ENCODE peak calls at places on chromosomes 3 and 15, in nine cellular contexts. One of them, this sample, is unnamed.

GRCh38 chr15:70906842-70907241 is 14.2 kb downstream of the LRRC49 start:
- DNase-seq in AG09309: no peak
- DNase-seq in psoas muscle: no peak
- DNase-seq in body of pancreas: no peak
- DNase-seq in H1: no peak
- DNase-seq in cardiac fibroblast: peak; percentile 54
- DNase-seq in ovary: no peak
- DNase-seq in kidney epithelial cell: no peak
- DNase-seq in breast epithelium: no peak
- DNase-seq in this sample: no peak

GRCh38 chr3:138786788-138787276 is 47.9 kb downstream of the PIK3CB start:
- DNase-seq in AG09309: peak; percentile 32
- DNase-seq in psoas muscle: no peak
- DNase-seq in body of pancreas: no peak
- DNase-seq in H1: no peak
- DNase-seq in cardiac fibroblast: peak; percentile 80
- DNase-seq in ovary: no peak
- DNase-seq in kidney epithelial cell: no peak
- DNase-seq in breast epithelium: no peak
- DNase-seq in this sample: no peak

GRCh38 chr15:90219421-90220141 is 14.2 kb downstream of the CIB1 start:
- DNase-seq in AG09309: no peak
- DNase-seq in psoas muscle: peak; percentile 53
- DNase-seq in body of pancreas: peak; percentile 67
- DNase-seq in H1: peak; percentile 88
- DNase-seq in cardiac fibroblast: peak; percentile 31
- DNase-seq in ovary: no peak
- DNase-seq in kidney epithelial cell: no peak
- DNase-seq in breast epithelium: no peak
- DNase-seq in this sample: no peak

GRCh38 chr15:93428135-93428534 is 339.1 kb upstream of the RGMA start:
- DNase-seq in AG09309: no peak
- DNase-seq in psoas muscle: no peak
- DNase-seq in body of pancreas: no peak
- DNase-seq in H1: no peak
- DNase-seq in cardiac fibroblast: no peak
- DNase-seq in ovary: no peak
- DNase-seq in kidney epithelial cell: no peak
- DNase-seq in breast epithelium: no peak
- DNase-seq in this sample: peak; percentile 39

GRCh38 chr3:63571682-63572081 is 80.8 kb upstream of the SNTN start:
- DNase-seq in AG09309: no peak
- DNase-seq in psoas muscle: no peak
- DNase-seq in body of pancreas: no peak
- DNase-seq in H1: no peak
- DNase-seq in cardiac fibroblast: no peak
- DNase-seq in ovary: no peak
- DNase-seq in kidney epithelial cell: no peak
- DNase-seq in breast epithelium: no peak
- DNase-seq in this sample: no peak

GRCh38 chr3:53295410-53295809 is 39.6 kb upstream of the TKT start:
- DNase-seq in AG09309: no peak
- DNase-seq in psoas muscle: no peak
- DNase-seq in body of pancreas: no peak
- DNase-seq in H1: no peak
- DNase-seq in cardiac fibroblast: no peak
- DNase-seq in ovary: no peak
- DNase-seq in kidney epithelial cell: no peak
- DNase-seq in breast epithelium: no peak
- DNase-seq in this sample: no peak

GRCh38 chr15:57301307-57301706 is 75.0 kb upstream of the CGNL1 start:
- DNase-seq in AG09309: no peak
- DNase-seq in psoas muscle: no peak
- DNase-seq in body of pancreas: no peak
- DNase-seq in H1: peak; percentile 36
- DNase-seq in cardiac fibroblast: no peak
- DNase-seq in ovary: no peak
- DNase-seq in kidney epithelial cell: no peak
- DNase-seq in breast epithelium: no peak
- DNase-seq in this sample: no peak

GRCh38 chr15:69592954-69593353 is 140.3 kb downstream of the RPLP1 start:
- DNase-seq in AG09309: no peak
- DNase-seq in psoas muscle: no peak
- DNase-seq in body of pancreas: peak; percentile 27
- DNase-seq in H1: no peak
- DNase-seq in cardiac fibroblast: no peak
- DNase-seq in ovary: no peak
- DNase-seq in kidney epithelial cell: no peak
- DNase-seq in breast epithelium: no peak
- DNase-seq in this sample: no peak

DNA sequence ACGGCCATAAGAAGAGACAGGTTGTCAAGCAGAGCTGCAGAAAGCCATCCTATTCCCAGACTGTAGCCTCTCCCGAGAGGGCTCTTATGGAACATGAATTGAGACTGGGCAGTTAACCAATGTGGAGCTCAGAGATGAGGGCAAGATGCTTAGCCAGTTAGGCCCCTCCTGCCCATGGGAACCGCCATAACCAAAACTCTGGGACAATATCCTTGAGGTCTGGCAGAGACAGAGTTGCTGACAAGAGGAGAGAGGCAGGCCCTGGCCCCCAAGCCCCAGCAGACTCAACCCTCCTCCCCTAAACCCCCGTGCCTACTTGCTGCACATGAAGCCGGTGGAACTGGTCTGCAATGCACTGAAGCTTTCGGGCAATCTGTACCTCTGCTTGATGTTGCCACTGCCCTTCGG is 4.8 kb downstream of the BMF start:
- DNase-seq in AG09309: no peak
- DNase-seq in psoas muscle: no peak
- DNase-seq in body of pancreas: no peak
- DNase-seq in H1: no peak
- DNase-seq in cardiac fibroblast: peak; percentile 46
- DNase-seq in ovary: no peak
- DNase-seq in kidney epithelial cell: no peak
- DNase-seq in breast epithelium: no peak
- DNase-seq in this sample: no peak
- H3K4me3 ChIP-seq in AG09309: no peak overlapping the region
- H3K4me3 ChIP-seq in psoas muscle: peak overlapping the region; percentile 39
- H3K4me3 ChIP-seq in body of pancreas: no peak overlapping the region
- H3K4me3 ChIP-seq in H1: peak overlapping the region; percentile 26
- H3K4me3 ChIP-seq in cardiac fibroblast: no peak overlapping the region
- H3K4me3 ChIP-seq in ovary: peak overlapping the region; percentile 11
- H3K4me3 ChIP-seq in kidney epithelial cell: no peak overlapping the region
- H3K4me3 ChIP-seq in breast epithelium: peak overlapping the region; percentile 12
- H3K4me3 ChIP-seq in this sample: peak overlapping the region; percentile 12

DNA sequence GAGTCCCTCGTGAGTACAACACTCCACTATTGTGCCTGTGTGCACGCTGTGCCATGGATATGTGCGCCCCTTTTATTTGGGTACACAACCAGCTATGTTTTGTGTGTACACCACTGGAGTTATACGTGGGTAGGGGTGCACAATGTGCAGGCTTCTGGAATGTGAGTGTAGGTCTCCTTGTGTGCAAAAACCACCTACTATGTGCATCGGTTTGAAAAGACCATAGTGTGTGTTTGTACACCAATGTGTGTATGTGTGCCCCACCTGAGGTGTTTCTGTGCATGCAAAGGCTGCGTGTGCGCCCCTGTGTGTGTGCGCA is 86.4 kb upstream of the ALDH1L1 start:
- DNase-seq in AG09309: no peak
- DNase-seq in psoas muscle: no peak
- DNase-seq in body of pancreas: no peak
- DNase-seq in H1: no peak
- DNase-seq in cardiac fibroblast: no peak
- DNase-seq in ovary: no peak
- DNase-seq in kidney epithelial cell: no peak
- DNase-seq in breast epithelium: no peak
- DNase-seq in this sample: no peak
- H3K4me3 ChIP-seq in AG09309: no peak overlapping the region
- H3K4me3 ChIP-seq in psoas muscle: peak overlapping the region; percentile 67
- H3K4me3 ChIP-seq in body of pancreas: no peak overlapping the region
- H3K4me3 ChIP-seq in H1: peak overlapping the region; percentile 50
- H3K4me3 ChIP-seq in cardiac fibroblast: no peak overlapping the region
- H3K4me3 ChIP-seq in ovary: peak overlapping the region; percentile 27
- H3K4me3 ChIP-seq in kidney epithelial cell: no peak overlapping the region
- H3K4me3 ChIP-seq in breast epithelium: peak overlapping the region; percentile 43
- H3K4me3 ChIP-seq in this sample: peak overlapping the region; percentile 38

DNA sequence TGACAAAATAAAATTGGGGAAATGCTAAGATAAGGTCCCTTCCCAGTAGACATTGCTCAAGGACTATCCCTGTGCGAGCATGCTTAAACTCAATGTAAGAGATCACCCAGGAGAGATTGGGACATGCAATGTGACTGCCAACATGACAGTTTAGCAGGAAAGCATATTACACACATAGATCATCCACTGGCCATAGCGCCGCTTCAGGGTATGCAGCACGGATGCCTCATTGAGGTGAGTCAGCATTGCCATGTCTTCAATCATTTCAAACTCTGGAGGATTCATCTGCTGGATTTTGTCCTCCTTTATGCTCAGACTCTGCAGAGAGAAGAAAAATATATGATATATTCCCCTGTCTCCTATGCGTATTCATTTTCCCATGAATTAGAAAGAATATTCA is 8.9 kb downstream of the MYH15 start:
- DNase-seq in AG09309: no peak
- DNase-seq in psoas muscle: no peak
- DNase-seq in body of pancreas: no peak
- DNase-seq in H1: no peak
- DNase-seq in cardiac fibroblast: no peak
- DNase-seq in ovary: no peak
- DNase-seq in kidney epithelial cell: no peak
- DNase-seq in breast epithelium: no peak
- DNase-seq in this sample: no peak
- H3K4me3 ChIP-seq in AG09309: no peak overlapping the region
- H3K4me3 ChIP-seq in psoas muscle: no peak overlapping the region
- H3K4me3 ChIP-seq in body of pancreas: no peak overlapping the region
- H3K4me3 ChIP-seq in H1: no peak overlapping the region
- H3K4me3 ChIP-seq in cardiac fibroblast: no peak overlapping the region
- H3K4me3 ChIP-seq in ovary: no peak overlapping the region
- H3K4me3 ChIP-seq in kidney epithelial cell: no peak overlapping the region
- H3K4me3 ChIP-seq in breast epithelium: no peak overlapping the region
- H3K4me3 ChIP-seq in this sample: no peak overlapping the region

DNA sequence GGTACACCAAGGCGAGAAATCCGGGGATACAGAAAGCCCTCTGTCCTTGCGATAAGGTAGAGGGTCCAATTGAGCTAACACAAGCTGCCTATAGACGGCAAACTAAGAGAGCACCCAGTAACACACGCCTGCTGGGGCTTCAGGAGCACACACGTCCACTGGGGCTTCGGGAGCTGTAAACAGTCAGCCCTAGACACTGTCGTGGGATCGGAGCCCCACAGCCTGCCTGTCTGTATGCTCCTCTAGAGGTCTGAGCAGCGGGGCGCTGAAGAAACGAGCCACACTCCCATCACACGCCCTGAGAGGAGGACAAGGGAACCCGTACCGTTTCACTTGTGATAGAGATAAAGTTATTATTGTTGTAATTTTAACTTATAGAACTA is 486 bp downstream of the SAMMSON start:
- DNase-seq in AG09309: no peak
- DNase-seq in psoas muscle: no peak
- DNase-seq in body of pancreas: no peak
- DNase-seq in H1: no peak
- DNase-seq in cardiac fibroblast: no peak
- DNase-seq in ovary: peak; percentile 21
- DNase-seq in kidney epithelial cell: no peak
- DNase-seq in breast epithelium: no peak
- DNase-seq in this sample: no peak
- H3K4me3 ChIP-seq in AG09309: no peak overlapping the region
- H3K4me3 ChIP-seq in psoas muscle: no peak overlapping the region
- H3K4me3 ChIP-seq in body of pancreas: no peak overlapping the region
- H3K4me3 ChIP-seq in H1: no peak overlapping the region
- H3K4me3 ChIP-seq in cardiac fibroblast: no peak overlapping the region
- H3K4me3 ChIP-seq in ovary: peak overlapping the region; percentile 17
- H3K4me3 ChIP-seq in kidney epithelial cell: no peak overlapping the region
- H3K4me3 ChIP-seq in breast epithelium: no peak overlapping the region
- H3K4me3 ChIP-seq in this sample: no peak overlapping the region